ENCODE peak calls at places on chromosomes 11 and 22, in eight cellular contexts. E is gastrocnemius medialis, F is pancreas, A is neuronal stem cell, O is aorta, Y is endodermal cell, B is prostate gland, H is GM23338. U is an unnamed sample. For H3K4me1, the result is how much of the 10 kb centered on the place peaks cover.

GRCh38 chr22:43401661-43402060 is 10.2 kb upstream of the MPPED1 start:
- DNase-seq in A (no peak), E (no peak), Y (no peak), B (no peak), F (no peak), H (no peak), O (peak), U (no peak)

GRCh38 chr22:49166746-49167145 is 660.9 kb downstream of the BRD1 start:
- DNase-seq in E (no peak), Y (no peak), H (no peak), O (peak), F (no peak), A (no peak), B (no peak), U (no peak)

GRCh38 chr11:120180571-120181445 is 30.0 kb upstream of the OAF start:
- DNase-seq in H (peak), F (no peak), A (peak), Y (peak), E (no peak), O (no peak), B (no peak), U (no peak)

GRCh38 chr11:105226062-105226461 is 86.5 kb upstream of the CARD18 start:
- DNase-seq in O (no peak), A (no peak), H (no peak), F (no peak), Y (no peak), B (no peak), E (no peak), U (no peak)

GRCh38 chr22:33524511-33525270 is 395.6 kb downstream of the LARGE1 start:
- DNase-seq in B (no peak), Y (no peak), A (no peak), H (peak), E (no peak), O (no peak), F (no peak), U (no peak)

GRCh38 chr11:64526356-64526755 is 64.7 kb upstream of the SLC22A12 start:
- DNase-seq in O (no peak), E (no peak), A (no peak), F (no peak), H (no peak), Y (no peak), B (no peak), U (no peak)

GRCh38 chr11:124536520-124536919 is 6.9 kb downstream of the OR8B12 start:
- DNase-seq in Y (peak), A (no peak), B (peak), O (peak), F (no peak), E (peak), H (peak), U (peak)

GRCh38 chr22:23178512-23179254 is 1.6 kb upstream of the BCR start:
- DNase-seq in E (peak), A (no peak), O (peak), B (peak), F (peak), Y (peak), H (peak), U (peak)

GRCh38 chr11:48124880-48125279 is 91.7 kb upstream of the OR4B1 start:
- DNase-seq in B (no peak), O (no peak), A (no peak), H (no peak), F (no peak), Y (peak), E (no peak), U (no peak)

GRCh38 chr11:19759389-19759788 is 46.8 kb downstream of the NAV2 start:
- DNase-seq in Y (no peak), B (no peak), E (no peak), H (no peak), O (no peak), F (no peak), A (no peak), U (no peak)

GRCh38 chr11:47177229-47177845 is 658 bp upstream of the ARFGAP2 start:
- DNase-seq in E (peak), H (peak), B (peak), F (peak), Y (peak), O (peak), A (peak), U (peak)

GRCh38 chr22:23418159-23418788 is 161.8 kb downstream of the IGLL1 start:
- DNase-seq in O (no peak), E (no peak), A (no peak), F (no peak), H (no peak), Y (no peak), B (no peak), U (no peak)

GRCh38 chr11:88414981-88415391 is 77.5 kb upstream of the CTSC start:
- DNase-seq in B (no peak), E (no peak), Y (no peak), O (no peak), F (no peak), H (no peak), A (no peak), U (no peak)

GRCh38 chr11:33542921-33543320 is 157.7 kb downstream of the C11orf91 start:
- DNase-seq in O (peak), H (peak), F (peak), Y (peak), E (peak), B (peak), A (peak), U (peak)

GRCh38 chr22:27850000-27850465 is 48.5 kb upstream of the MN1 start:
- DNase-seq in B (peak), Y (no peak), A (no peak), O (no peak), F (no peak), H (peak), E (no peak), U (peak)

GRCh38 chr11:3228445-3228829 is 3.8 kb downstream of the MRGPRE start:
- DNase-seq in E (no peak), H (no peak), Y (no peak), B (no peak), A (no peak), O (peak), F (no peak), U (no peak)

GRCh38 chr22:44664149-44664548 is 37.9 kb upstream of the PRR5 start:
- DNase-seq in F (no peak), Y (no peak), B (no peak), A (no peak), H (no peak), E (peak), O (peak), U (peak)

GRCh38 chr11:115085461-115086220 is 407.3 kb downstream of the NXPE2 start:
- DNase-seq in F (no peak), A (no peak), H (no peak), B (no peak), Y (no peak), E (no peak), O (no peak), U (no peak)

GRCh38 chr11:14029971-14030531 is 67.5 kb downstream of the SPON1 start:
- DNase-seq in H (no peak), O (peak), Y (peak), E (no peak), B (peak), A (no peak), F (peak), U (peak)

GRCh38 chr22:19663286-19663815 is 51.0 kb upstream of the SEPTIN5 start:
- DNase-seq in E (no peak), Y (no peak), H (no peak), O (peak), B (no peak), F (peak), A (no peak), U (peak)

GRCh38 chr11:117631336-117632090 is 165.5 kb downstream of the DSCAML1 start:
- DNase-seq in O (no peak), F (no peak), H (no peak), A (no peak), E (no peak), B (no peak), Y (no peak), U (no peak)

GRCh38 chr11:69033431-69033830 is 15.3 kb upstream of the TPCN2 start:
- DNase-seq in E (no peak), F (no peak), B (no peak), A (no peak), H (no peak), Y (no peak), O (no peak), U (no peak)

GRCh38 chr11:118312328-118312727 is 7.8 kb downstream of the CD3E start:
- DNase-seq in B (no peak), F (no peak), Y (no peak), E (no peak), H (no peak), O (no peak), A (no peak), U (no peak)

GRCh38 chr11:75547617-75548054 is 14.4 kb upstream of the SERPINH1 start:
- DNase-seq in E (no peak), Y (peak), F (peak), H (peak), O (peak), A (peak), B (peak), U (peak)

GRCh38 chr11:1731451-1732059 is 18.8 kb downstream of the IFITM10 start:
- DNase-seq in E (no peak), O (no peak), A (no peak), H (no peak), F (no peak), B (no peak), Y (no peak), U (no peak)

GRCh38 chr11:1734571-1735081 is 15.8 kb downstream of the IFITM10 start:
- DNase-seq in E (no peak), H (no peak), B (no peak), Y (peak), O (peak), F (no peak), A (no peak), U (no peak)

GRCh38 chr11:1733716-1734351 is 16.6 kb downstream of the IFITM10 start:
- DNase-seq in F (no peak), E (no peak), H (no peak), A (no peak), B (no peak), Y (peak), O (no peak), U (no peak)

GRCh38 chr11:1733009-1733715 is 17.2 kb downstream of the IFITM10 start:
- DNase-seq in O (no peak), E (no peak), Y (peak), A (no peak), H (no peak), F (no peak), B (no peak), U (no peak)

GRCh38 chr11:1732421-1733008 is 17.9 kb downstream of the IFITM10 start:
- DNase-seq in O (no peak), B (no peak), A (no peak), F (no peak), E (no peak), Y (no peak), H (no peak), U (no peak)
- H3K4me1 ChIP-seq in O (under half), B (under half), A (under half), F (under half), E (under half), Y (under half), H (under half), U (under half)

GRCh38 chr11:122690801-122691649 is 35.5 kb downstream of the UBASH3B start:
- DNase-seq in F (no peak), B (no peak), H (peak), Y (no peak), O (no peak), E (no peak), A (no peak), U (no peak)
- H3K4me3 ChIP-seq in F (no peak), B (no peak), H (no peak), Y (no peak), O (no peak), E (peak), A (no peak), U (peak)

DNA sequence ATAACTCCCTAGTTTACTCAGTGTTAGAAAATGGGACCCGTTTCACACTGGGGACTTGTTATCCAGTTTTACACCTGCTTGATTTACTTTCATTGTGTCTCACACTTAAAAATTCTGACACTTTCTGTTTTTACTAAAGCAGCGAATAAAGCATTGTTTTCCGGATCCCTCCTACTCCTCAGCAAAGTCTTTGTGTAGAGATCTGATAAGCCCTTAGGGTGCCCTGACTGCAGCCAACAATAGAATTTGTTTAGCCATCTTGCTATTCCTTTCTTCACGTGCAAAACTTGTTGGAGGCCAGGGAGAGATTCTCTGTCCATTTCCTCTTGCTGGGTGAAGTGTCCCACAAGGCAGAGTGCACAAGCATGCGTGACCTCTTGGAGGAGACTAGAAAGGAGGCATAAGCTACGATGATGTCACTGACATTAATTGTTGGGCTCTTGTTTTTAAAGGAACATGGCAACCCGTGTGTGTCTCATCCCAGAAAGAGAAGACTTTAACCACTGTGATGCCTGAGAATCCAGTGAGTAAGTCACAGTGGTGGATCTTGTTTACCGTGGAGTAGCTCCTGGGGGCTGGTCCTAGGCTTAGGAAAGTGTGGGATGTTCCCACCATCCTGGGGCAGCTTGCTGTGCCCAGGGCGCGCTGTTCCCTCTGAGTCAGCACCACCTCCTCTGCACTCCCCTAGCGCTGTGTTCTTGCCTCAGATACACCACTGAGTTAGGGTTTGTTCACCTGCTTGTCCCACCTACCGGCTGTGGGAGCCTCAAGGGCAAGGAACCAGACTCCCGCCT is 27.7 kb downstream of the MICAL2 start:
- DNase-seq in F (no peak), B (no peak), A (no peak), Y (no peak), H (no peak), O (no peak), E (no peak), U (no peak)
- H3K27ac ChIP-seq in F (no peak), B (peak), A (no peak), Y (no peak), H (no peak), O (peak), E (peak), U (peak)

DNA sequence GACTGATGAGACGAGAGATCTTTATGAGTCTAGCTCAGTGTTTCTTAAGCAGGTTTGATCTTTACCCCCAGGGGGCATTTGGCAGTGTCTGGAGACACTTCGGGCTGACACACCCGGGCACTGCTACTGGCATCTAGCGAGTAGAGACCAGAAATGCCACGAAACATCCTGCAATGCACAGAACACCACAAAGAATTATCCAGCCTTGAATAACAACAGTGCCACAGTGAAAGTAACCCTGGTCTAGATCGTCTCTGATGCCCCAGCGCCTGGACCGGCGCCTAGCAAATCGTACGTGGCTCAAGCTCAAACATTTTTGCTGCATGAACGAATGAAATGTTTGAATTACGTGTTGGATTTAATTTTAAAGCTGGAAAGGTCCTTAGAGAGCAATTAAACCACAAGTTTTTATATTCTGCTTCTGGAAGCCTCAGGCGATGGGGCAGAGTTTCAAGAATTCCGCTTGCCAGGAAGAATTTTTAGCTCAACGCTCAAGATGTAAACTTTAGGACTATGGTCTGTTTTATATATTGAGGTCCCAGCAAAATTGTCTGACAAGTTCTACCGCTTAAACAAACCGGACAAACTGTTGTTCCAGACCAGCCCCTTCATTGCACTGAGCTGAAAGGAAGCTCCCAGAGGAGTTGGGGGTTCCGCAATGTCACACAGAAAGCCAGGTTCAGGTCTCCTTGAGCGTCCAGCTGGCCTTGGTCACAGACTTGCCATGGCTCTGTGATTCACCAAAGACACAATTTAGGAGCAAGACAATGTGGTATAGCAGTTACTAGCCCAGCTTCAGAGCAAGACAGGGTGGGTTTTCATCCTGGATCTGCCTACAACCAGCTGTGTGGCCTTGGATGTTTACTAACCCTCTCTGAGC is 44.2 kb upstream of the SMTN start:
- DNase-seq in B (no peak), O (peak), A (no peak), H (no peak), Y (no peak), E (no peak), F (no peak), U (no peak)
- H3K4me1 ChIP-seq in B (under half), O (under half), A (under half), H (under half), Y (under half), E (under half), F (under half), U (under half)

DNA sequence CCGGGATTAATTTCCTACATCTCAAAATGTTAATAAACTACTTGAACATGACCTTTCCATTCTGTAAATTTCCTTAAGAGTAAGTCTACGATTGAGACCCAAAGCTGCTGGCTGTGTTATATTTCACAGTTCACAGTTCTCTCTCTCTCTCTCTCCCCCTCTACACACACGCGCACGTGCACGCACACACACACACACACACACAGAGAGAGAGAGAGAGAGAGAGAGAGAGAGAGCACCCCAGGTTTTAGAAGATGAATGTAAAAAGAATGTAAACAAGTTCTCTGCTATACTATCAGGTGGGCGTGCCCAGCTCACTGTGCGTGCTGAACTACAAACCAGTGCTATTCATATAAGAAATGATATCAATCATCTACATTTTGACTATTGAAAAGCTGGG is 3.3 kb downstream of the BDNF start:
- DNase-seq in Y (peak), H (no peak), B (no peak), O (no peak), E (no peak), F (no peak), A (no peak), U (no peak)
- H3K4me3 ChIP-seq in Y (no peak), H (peak), B (no peak), O (no peak), E (no peak), F (no peak), A (no peak), U (no peak)

GRCh38 chr11:35649984-35650383 is 12.6 kb upstream of the TRIM44 start:
- DNase-seq in O (no peak), H (no peak), A (no peak), Y (no peak), E (no peak), F (no peak), B (no peak), U (no peak)
- H3K27ac ChIP-seq in O (no peak), H (no peak), A (no peak), Y (no peak), E (no peak), F (no peak), B (no peak), U (no peak)

DNA sequence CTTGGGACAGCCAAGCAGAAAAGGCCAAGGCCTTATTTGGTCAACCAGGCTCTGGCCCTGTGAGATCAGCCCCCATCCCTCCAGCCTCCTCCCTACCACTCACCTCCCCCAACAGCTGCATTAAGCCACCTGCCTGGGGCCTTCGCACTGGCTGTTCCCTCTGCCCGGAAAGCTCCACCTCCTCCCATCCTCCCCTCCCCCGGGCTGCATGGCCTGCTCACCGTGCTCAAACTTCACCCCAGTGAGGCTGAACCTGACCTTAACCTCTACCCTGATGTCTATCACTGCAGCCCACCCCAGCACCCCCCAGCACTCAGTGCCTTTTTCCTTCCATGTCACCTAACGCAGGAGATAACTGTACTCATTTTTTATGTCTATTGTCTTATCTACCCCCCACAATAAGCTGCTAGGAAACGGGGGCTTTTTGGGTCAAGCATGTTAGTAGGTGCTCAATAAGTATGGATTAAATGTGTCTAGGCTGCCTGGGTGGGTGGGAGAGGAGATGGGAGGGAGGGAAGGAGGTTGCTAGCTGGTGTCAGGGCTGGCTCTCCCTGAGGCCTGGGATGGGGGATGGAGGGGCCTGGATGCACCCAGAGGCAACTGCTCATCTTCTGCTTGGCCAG is 912 bp downstream of the PTPRCAP start:
- DNase-seq in B (no peak), F (no peak), Y (peak), O (no peak), E (no peak), A (no peak), H (peak), U (no peak)
- H3K4me1 ChIP-seq in B (under half), F (under half), Y (under half), O (under half), E (under half), A (under half), H (under half), U (under half)